ENCODE peak calls at places on chromosomes 1 and 21, in seven cellular contexts. One of them, this sample, is unnamed.

GRCh38 chr1:1631793-1632420 is at the start of gene MMP23B:
- DNase-seq in AG09319: no peak
- DNase-seq in lower leg skin: no peak
- DNase-seq in body of pancreas: no peak
- DNase-seq in upper lobe of right lung: peak
- DNase-seq in B cell: peak
- DNase-seq in GM23338: peak
- DNase-seq in this sample: no peak

GRCh38 chr1:7579016-7579415 is 192.1 kb upstream of the VAMP3 start:
- DNase-seq in upper lobe of right lung: peak
- DNase-seq in GM23338: no peak
- DNase-seq in body of pancreas: no peak
- DNase-seq in lower leg skin: no peak
- DNase-seq in AG09319: no peak
- DNase-seq in B cell: no peak
- DNase-seq in this sample: no peak

GRCh38 chr1:8342325-8342724 is 24.4 kb downstream of the SLC45A1 start:
- DNase-seq in GM23338: no peak
- DNase-seq in upper lobe of right lung: no peak
- DNase-seq in body of pancreas: no peak
- DNase-seq in B cell: no peak
- DNase-seq in lower leg skin: no peak
- DNase-seq in AG09319: no peak
- DNase-seq in this sample: no peak

GRCh38 chr1:14980801-14981200 is 172.7 kb upstream of the TMEM51 start:
- DNase-seq in lower leg skin: no peak
- DNase-seq in B cell: no peak
- DNase-seq in body of pancreas: no peak
- DNase-seq in AG09319: no peak
- DNase-seq in GM23338: no peak
- DNase-seq in upper lobe of right lung: no peak
- DNase-seq in this sample: no peak

GRCh38 chr21:21383126-21383525 is 384.9 kb downstream of the NCAM2 start:
- DNase-seq in lower leg skin: no peak
- DNase-seq in upper lobe of right lung: no peak
- DNase-seq in GM23338: no peak
- DNase-seq in AG09319: no peak
- DNase-seq in body of pancreas: no peak
- DNase-seq in B cell: no peak
- DNase-seq in this sample: no peak

GRCh38 chr1:18599096-18599495 is 31.6 kb upstream of the PAX7 start:
- DNase-seq in B cell: no peak
- DNase-seq in GM23338: peak
- DNase-seq in lower leg skin: no peak
- DNase-seq in AG09319: no peak
- DNase-seq in body of pancreas: no peak
- DNase-seq in upper lobe of right lung: no peak
- DNase-seq in this sample: no peak

GRCh38 chr1:235068155-235069121 is 60.2 kb downstream of the TOMM20 start:
- DNase-seq in lower leg skin: peak
- DNase-seq in GM23338: no peak
- DNase-seq in body of pancreas: no peak
- DNase-seq in B cell: no peak
- DNase-seq in AG09319: no peak
- DNase-seq in upper lobe of right lung: no peak
- DNase-seq in this sample: no peak

GRCh38 chr1:203284411-203285208 is 20.7 kb upstream of the BTG2 start:
- DNase-seq in B cell: no peak
- DNase-seq in lower leg skin: no peak
- DNase-seq in upper lobe of right lung: peak
- DNase-seq in AG09319: no peak
- DNase-seq in body of pancreas: peak
- DNase-seq in GM23338: no peak
- DNase-seq in this sample: no peak

GRCh38 chr1:6298940-6299465 is 38.1 kb upstream of the GPR153 start:
- DNase-seq in upper lobe of right lung: no peak
- DNase-seq in lower leg skin: no peak
- DNase-seq in AG09319: no peak
- DNase-seq in body of pancreas: no peak
- DNase-seq in GM23338: no peak
- DNase-seq in B cell: no peak
- DNase-seq in this sample: no peak

GRCh38 chr21:39022901-39023693 is 160.2 kb downstream of the PSMG1 start:
- DNase-seq in AG09319: no peak
- DNase-seq in body of pancreas: peak
- DNase-seq in GM23338: peak
- DNase-seq in upper lobe of right lung: peak
- DNase-seq in lower leg skin: no peak
- DNase-seq in B cell: no peak
- DNase-seq in this sample: no peak

GRCh38 chr21:17003763-17004373 is 509.0 kb upstream of the CXADR start:
- DNase-seq in upper lobe of right lung: no peak
- DNase-seq in AG09319: no peak
- DNase-seq in B cell: no peak
- DNase-seq in GM23338: no peak
- DNase-seq in lower leg skin: no peak
- DNase-seq in body of pancreas: no peak
- DNase-seq in this sample: no peak

GRCh38 chr1:28642056-28642846 is 616 bp downstream of the TAF12 start:
- DNase-seq in B cell: no peak
- DNase-seq in body of pancreas: no peak
- DNase-seq in upper lobe of right lung: no peak
- DNase-seq in lower leg skin: no peak
- DNase-seq in GM23338: peak
- DNase-seq in AG09319: no peak
- DNase-seq in this sample: no peak

GRCh38 chr1:93552751-93553455 is 105.0 kb downstream of the FNBP1L start:
- DNase-seq in upper lobe of right lung: no peak
- DNase-seq in AG09319: no peak
- DNase-seq in body of pancreas: no peak
- DNase-seq in B cell: no peak
- DNase-seq in GM23338: peak
- DNase-seq in lower leg skin: no peak
- DNase-seq in this sample: no peak

GRCh38 chr1:213055087-213055591 is 4.1 kb downstream of the RPS6KC1 start:
- DNase-seq in AG09319: no peak
- DNase-seq in body of pancreas: no peak
- DNase-seq in upper lobe of right lung: no peak
- DNase-seq in lower leg skin: no peak
- DNase-seq in B cell: no peak
- DNase-seq in GM23338: no peak
- DNase-seq in this sample: no peak

GRCh38 chr1:185156321-185156853 is 366 bp downstream of the TRMT1L start:
- DNase-seq in AG09319: no peak
- DNase-seq in lower leg skin: no peak
- DNase-seq in upper lobe of right lung: no peak
- DNase-seq in body of pancreas: no peak
- DNase-seq in GM23338: peak
- DNase-seq in B cell: no peak
- DNase-seq in this sample: no peak

GRCh38 chr1:96944743-96945142 is 223.2 kb downstream of the PTBP2 start:
- DNase-seq in GM23338: no peak
- DNase-seq in body of pancreas: no peak
- DNase-seq in lower leg skin: no peak
- DNase-seq in AG09319: no peak
- DNase-seq in B cell: no peak
- DNase-seq in upper lobe of right lung: no peak
- DNase-seq in this sample: no peak

GRCh38 chr1:2258122-2258812 is 30.1 kb downstream of the SKI start:
- DNase-seq in body of pancreas: no peak
- DNase-seq in upper lobe of right lung: no peak
- DNase-seq in B cell: no peak
- DNase-seq in AG09319: no peak
- DNase-seq in lower leg skin: no peak
- DNase-seq in GM23338: no peak
- DNase-seq in this sample: no peak

GRCh38 chr1:67708606-67709005 is 23.6 kb downstream of the GADD45A start:
- DNase-seq in B cell: no peak
- DNase-seq in body of pancreas: no peak
- DNase-seq in upper lobe of right lung: no peak
- DNase-seq in GM23338: no peak
- DNase-seq in AG09319: no peak
- DNase-seq in lower leg skin: no peak
- DNase-seq in this sample: no peak

GRCh38 chr1:220457982-220458381 is 70.0 kb upstream of the MARK1 start:
- DNase-seq in lower leg skin: no peak
- DNase-seq in AG09319: no peak
- DNase-seq in upper lobe of right lung: no peak
- DNase-seq in GM23338: no peak
- DNase-seq in body of pancreas: no peak
- DNase-seq in B cell: no peak
- DNase-seq in this sample: no peak

GRCh38 chr1:220458936-220459335 is 69.0 kb upstream of the MARK1 start:
- DNase-seq in AG09319: no peak
- DNase-seq in lower leg skin: no peak
- DNase-seq in upper lobe of right lung: no peak
- DNase-seq in B cell: no peak
- DNase-seq in GM23338: no peak
- DNase-seq in body of pancreas: no peak
- DNase-seq in this sample: no peak

DNA sequence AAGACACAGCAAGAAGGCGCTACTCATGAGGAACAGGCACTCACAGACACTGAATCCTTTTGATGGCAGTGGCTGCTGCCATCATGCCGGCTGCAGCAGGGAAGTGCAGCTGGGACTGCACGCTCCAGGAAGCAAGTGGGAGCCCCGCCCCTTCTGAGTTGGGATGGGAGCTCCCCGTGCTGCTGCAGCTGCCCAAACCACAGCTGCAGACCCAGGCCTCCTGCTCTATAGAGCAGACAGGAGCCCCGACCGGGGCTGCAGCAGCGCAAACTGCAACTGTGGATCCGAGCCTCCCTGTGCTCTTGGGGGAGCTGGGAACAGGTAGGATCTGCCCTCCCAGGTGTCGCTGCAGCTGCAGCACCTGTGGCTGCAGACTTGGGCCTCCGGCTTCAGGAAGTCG is 65.2 kb upstream of the MARK1 start:
- DNase-seq in body of pancreas: no peak
- DNase-seq in B cell: no peak
- DNase-seq in upper lobe of right lung: no peak
- DNase-seq in GM23338: peak
- DNase-seq in lower leg skin: no peak
- DNase-seq in AG09319: no peak
- DNase-seq in this sample: no peak
- TF ChIP-seq CTCF in body of pancreas: no peak
- TF ChIP-seq CTCF in B cell: no peak
- TF ChIP-seq CTCF in upper lobe of right lung: no peak
- TF ChIP-seq CTCF in GM23338: no peak
- TF ChIP-seq CTCF in lower leg skin: no peak
- TF ChIP-seq CTCF in AG09319: no peak
- TF ChIP-seq CTCF in this sample: peak

DNA sequence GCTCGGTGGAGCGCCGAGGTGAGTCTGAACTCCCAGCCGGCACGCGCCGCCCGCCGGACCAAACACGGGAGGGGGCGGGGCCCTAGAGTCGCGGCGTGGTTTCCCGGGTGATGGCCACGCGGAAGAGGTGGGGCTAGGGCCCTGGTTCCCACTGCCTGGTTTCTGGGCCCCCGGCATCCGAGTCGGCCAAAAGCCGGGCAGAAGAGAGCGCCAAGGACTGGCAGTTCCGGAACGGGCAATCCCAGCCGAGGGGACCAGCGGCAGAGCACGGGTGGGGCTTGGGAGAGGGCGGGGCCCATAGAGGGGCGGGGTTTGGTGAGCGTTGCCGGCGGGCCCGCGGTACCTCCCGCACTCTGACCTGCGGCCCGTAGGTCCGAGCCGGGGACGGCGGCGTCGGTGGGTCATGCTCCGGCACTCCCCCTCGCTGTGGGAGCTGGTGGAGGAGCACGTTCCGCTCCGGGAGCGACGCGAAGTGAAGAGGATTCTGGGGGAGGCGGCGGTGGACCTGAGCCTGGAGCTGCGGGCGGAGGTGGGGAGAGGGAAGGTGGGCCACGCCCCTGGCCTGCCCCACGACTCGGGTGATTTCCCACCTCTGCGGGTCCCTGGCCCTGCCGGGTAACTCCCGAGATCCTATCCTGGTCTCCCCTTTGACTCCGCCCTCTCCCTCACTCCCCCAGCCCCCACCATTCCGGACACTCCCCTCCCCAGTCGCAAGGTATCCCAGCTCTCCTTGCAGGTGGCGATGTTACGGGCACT is at the start of gene CCDC24:
- DNase-seq in GM23338: peak
- DNase-seq in AG09319: peak
- DNase-seq in upper lobe of right lung: peak
- DNase-seq in body of pancreas: peak
- DNase-seq in lower leg skin: peak
- DNase-seq in B cell: peak
- DNase-seq in this sample: peak
- TF ChIP-seq CTCF in GM23338: no peak
- TF ChIP-seq CTCF in AG09319: no peak
- TF ChIP-seq CTCF in upper lobe of right lung: no peak
- TF ChIP-seq CTCF in body of pancreas: peak
- TF ChIP-seq CTCF in lower leg skin: no peak
- TF ChIP-seq CTCF in B cell: no peak
- TF ChIP-seq CTCF in this sample: no peak

DNA sequence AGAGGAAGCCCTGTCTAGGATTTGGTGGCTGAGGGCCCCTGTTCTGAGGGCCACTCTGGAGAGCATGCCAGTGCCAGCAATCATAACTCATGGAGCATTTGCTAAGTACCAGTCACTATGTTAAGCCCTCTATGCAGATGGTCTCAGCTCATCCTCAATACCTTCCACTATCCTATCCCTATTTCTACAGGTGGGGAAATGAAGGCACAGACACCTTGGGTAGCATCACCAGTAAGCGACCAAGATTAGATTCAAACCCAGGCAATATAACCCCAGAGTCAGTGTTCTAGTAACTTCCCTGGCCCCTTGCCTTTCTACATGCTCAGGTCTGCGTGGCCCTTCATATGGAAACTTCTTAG is 7.9 kb upstream of the NBPF1 start:
- DNase-seq in upper lobe of right lung: no peak
- DNase-seq in AG09319: no peak
- DNase-seq in GM23338: peak
- DNase-seq in body of pancreas: no peak
- DNase-seq in B cell: no peak
- DNase-seq in lower leg skin: no peak
- DNase-seq in this sample: no peak
- TF ChIP-seq CTCF in upper lobe of right lung: no peak
- TF ChIP-seq CTCF in AG09319: no peak
- TF ChIP-seq CTCF in GM23338: no peak
- TF ChIP-seq CTCF in body of pancreas: no peak
- TF ChIP-seq CTCF in B cell: peak
- TF ChIP-seq CTCF in lower leg skin: no peak
- TF ChIP-seq CTCF in this sample: peak

DNA sequence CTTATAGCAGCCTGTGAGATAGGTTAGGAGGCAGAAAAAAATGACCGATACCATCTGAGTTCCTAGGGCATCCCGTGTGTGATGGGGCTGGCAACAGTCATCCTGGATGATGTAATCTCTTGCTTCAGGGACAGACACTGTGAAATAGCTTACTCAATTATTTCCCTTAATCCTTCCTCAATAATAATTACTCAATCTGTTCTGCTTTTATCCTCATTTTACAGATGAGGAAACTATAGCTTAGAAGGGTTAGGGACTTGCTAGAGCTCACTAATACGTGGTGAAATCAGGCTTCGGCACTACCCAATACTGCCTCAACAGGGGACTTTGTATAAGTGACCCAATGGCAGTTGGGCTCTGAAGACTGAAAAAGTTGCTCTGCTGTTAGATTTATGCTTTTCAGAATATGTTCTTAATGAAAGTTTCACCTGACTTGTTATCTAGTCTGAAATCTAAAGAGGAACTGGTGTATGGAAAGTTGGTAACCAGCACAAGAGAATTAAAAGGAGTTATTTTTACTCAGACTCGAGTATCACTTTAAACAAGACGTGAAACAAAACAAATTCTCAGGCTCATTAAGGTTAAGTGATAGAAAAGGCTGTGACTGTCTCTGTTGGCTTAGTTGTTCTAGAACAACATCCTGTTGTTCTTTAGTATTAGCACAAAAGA is 14.4 kb downstream of the CD55 start:
- DNase-seq in GM23338: peak
- DNase-seq in upper lobe of right lung: no peak
- DNase-seq in AG09319: no peak
- DNase-seq in body of pancreas: no peak
- DNase-seq in B cell: no peak
- DNase-seq in lower leg skin: peak
- DNase-seq in this sample: no peak
- TF ChIP-seq CTCF in GM23338: peak
- TF ChIP-seq CTCF in upper lobe of right lung: peak
- TF ChIP-seq CTCF in AG09319: no peak
- TF ChIP-seq CTCF in body of pancreas: no peak
- TF ChIP-seq CTCF in B cell: peak
- TF ChIP-seq CTCF in lower leg skin: no peak
- TF ChIP-seq CTCF in this sample: no peak